ENCODE peak calls at places on chromosome 18, in eight cellular contexts. One of them, this sample, is unnamed.

GRCh38 chr18:26206488-26206887 is 19.8 kb upstream of the TAF4B start:
- DNase-seq in A549: no peak
- DNase-seq in breast epithelium: no peak
- DNase-seq in Peyer's patch: no peak
- DNase-seq in CD8-positive, alpha-beta T cell: no peak
- DNase-seq in left ventricle myocardium inferior: no peak
- DNase-seq in naive thymus-derived CD4-positive, alpha-beta T cell: no peak
- DNase-seq in HepG2: no peak
- DNase-seq in this sample: no peak

GRCh38 chr18:36718705-36719328 is 110.0 kb downstream of the TPGS2 start:
- DNase-seq in A549: no peak
- DNase-seq in breast epithelium: no peak
- DNase-seq in Peyer's patch: no peak
- DNase-seq in CD8-positive, alpha-beta T cell: no peak
- DNase-seq in left ventricle myocardium inferior: no peak
- DNase-seq in naive thymus-derived CD4-positive, alpha-beta T cell: no peak
- DNase-seq in HepG2: no peak
- DNase-seq in this sample: no peak

GRCh38 chr18:23964282-23965238 is 50.0 kb upstream of the TTC39C start:
- DNase-seq in A549: peak
- DNase-seq in breast epithelium: no peak
- DNase-seq in Peyer's patch: no peak
- DNase-seq in CD8-positive, alpha-beta T cell: peak
- DNase-seq in left ventricle myocardium inferior: no peak
- DNase-seq in naive thymus-derived CD4-positive, alpha-beta T cell: peak
- DNase-seq in HepG2: no peak
- DNase-seq in this sample: no peak

GRCh38 chr18:41372266-41372665 is 582.8 kb upstream of the PIK3C3 start:
- DNase-seq in A549: no peak
- DNase-seq in breast epithelium: no peak
- DNase-seq in Peyer's patch: no peak
- DNase-seq in CD8-positive, alpha-beta T cell: no peak
- DNase-seq in left ventricle myocardium inferior: no peak
- DNase-seq in naive thymus-derived CD4-positive, alpha-beta T cell: no peak
- DNase-seq in HepG2: no peak
- DNase-seq in this sample: no peak

GRCh38 chr18:39134255-39134654 is 1568.7 kb upstream of the CELF4 start:
- DNase-seq in A549: no peak
- DNase-seq in breast epithelium: no peak
- DNase-seq in Peyer's patch: no peak
- DNase-seq in CD8-positive, alpha-beta T cell: no peak
- DNase-seq in left ventricle myocardium inferior: no peak
- DNase-seq in naive thymus-derived CD4-positive, alpha-beta T cell: no peak
- DNase-seq in HepG2: no peak
- DNase-seq in this sample: no peak

GRCh38 chr18:65946777-65947176 is 196.0 kb downstream of the CDH7 start:
- DNase-seq in A549: no peak
- DNase-seq in breast epithelium: no peak
- DNase-seq in Peyer's patch: no peak
- DNase-seq in CD8-positive, alpha-beta T cell: no peak
- DNase-seq in left ventricle myocardium inferior: no peak
- DNase-seq in naive thymus-derived CD4-positive, alpha-beta T cell: no peak
- DNase-seq in HepG2: no peak
- DNase-seq in this sample: no peak

GRCh38 chr18:36441872-36442271 is 144.4 kb downstream of the FHOD3 start:
- DNase-seq in A549: no peak
- DNase-seq in breast epithelium: no peak
- DNase-seq in Peyer's patch: no peak
- DNase-seq in CD8-positive, alpha-beta T cell: no peak
- DNase-seq in left ventricle myocardium inferior: no peak
- DNase-seq in naive thymus-derived CD4-positive, alpha-beta T cell: no peak
- DNase-seq in HepG2: no peak
- DNase-seq in this sample: no peak

GRCh38 chr18:3983351-3983969 is 471.6 kb downstream of the DLGAP1 start:
- DNase-seq in A549: peak
- DNase-seq in breast epithelium: no peak
- DNase-seq in Peyer's patch: no peak
- DNase-seq in CD8-positive, alpha-beta T cell: no peak
- DNase-seq in left ventricle myocardium inferior: no peak
- DNase-seq in naive thymus-derived CD4-positive, alpha-beta T cell: no peak
- DNase-seq in HepG2: no peak
- DNase-seq in this sample: no peak

GRCh38 chr18:24544141-24544498 is 83.7 kb downstream of the HRH4 start:
- DNase-seq in A549: peak
- DNase-seq in breast epithelium: no peak
- DNase-seq in Peyer's patch: no peak
- DNase-seq in CD8-positive, alpha-beta T cell: no peak
- DNase-seq in left ventricle myocardium inferior: no peak
- DNase-seq in naive thymus-derived CD4-positive, alpha-beta T cell: no peak
- DNase-seq in HepG2: peak
- DNase-seq in this sample: no peak

GRCh38 chr18:48817021-48817461 is 133.7 kb downstream of the SMAD7 start:
- DNase-seq in A549: no peak
- DNase-seq in breast epithelium: no peak
- DNase-seq in Peyer's patch: peak
- DNase-seq in CD8-positive, alpha-beta T cell: no peak
- DNase-seq in left ventricle myocardium inferior: no peak
- DNase-seq in naive thymus-derived CD4-positive, alpha-beta T cell: no peak
- DNase-seq in HepG2: no peak
- DNase-seq in this sample: no peak

GRCh38 chr18:2984703-2985261 is 28.2 kb downstream of the LPIN2 start:
- DNase-seq in A549: peak
- DNase-seq in breast epithelium: no peak
- DNase-seq in Peyer's patch: peak
- DNase-seq in CD8-positive, alpha-beta T cell: no peak
- DNase-seq in left ventricle myocardium inferior: no peak
- DNase-seq in naive thymus-derived CD4-positive, alpha-beta T cell: no peak
- DNase-seq in HepG2: peak
- DNase-seq in this sample: no peak

GRCh38 chr18:79884296-79884962 is 67.0 kb downstream of the SLC66A2 start:
- DNase-seq in A549: no peak
- DNase-seq in breast epithelium: no peak
- DNase-seq in Peyer's patch: no peak
- DNase-seq in CD8-positive, alpha-beta T cell: peak
- DNase-seq in left ventricle myocardium inferior: no peak
- DNase-seq in naive thymus-derived CD4-positive, alpha-beta T cell: no peak
- DNase-seq in HepG2: no peak
- DNase-seq in this sample: no peak

GRCh38 chr18:57054891-57055290 is 92.0 kb upstream of the BOD1L2 start:
- DNase-seq in A549: no peak
- DNase-seq in breast epithelium: no peak
- DNase-seq in Peyer's patch: no peak
- DNase-seq in CD8-positive, alpha-beta T cell: no peak
- DNase-seq in left ventricle myocardium inferior: no peak
- DNase-seq in naive thymus-derived CD4-positive, alpha-beta T cell: no peak
- DNase-seq in HepG2: no peak
- DNase-seq in this sample: no peak

GRCh38 chr18:57052173-57052572 is 94.7 kb upstream of the BOD1L2 start:
- DNase-seq in A549: no peak
- DNase-seq in breast epithelium: no peak
- DNase-seq in Peyer's patch: no peak
- DNase-seq in CD8-positive, alpha-beta T cell: no peak
- DNase-seq in left ventricle myocardium inferior: no peak
- DNase-seq in naive thymus-derived CD4-positive, alpha-beta T cell: no peak
- DNase-seq in HepG2: no peak
- DNase-seq in this sample: no peak

GRCh38 chr18:57051019-57051418 is 95.9 kb upstream of the BOD1L2 start:
- DNase-seq in A549: no peak
- DNase-seq in breast epithelium: no peak
- DNase-seq in Peyer's patch: no peak
- DNase-seq in CD8-positive, alpha-beta T cell: no peak
- DNase-seq in left ventricle myocardium inferior: no peak
- DNase-seq in naive thymus-derived CD4-positive, alpha-beta T cell: no peak
- DNase-seq in HepG2: no peak
- DNase-seq in this sample: no peak

GRCh38 chr18:57051586-57052044 is 95.3 kb upstream of the BOD1L2 start:
- DNase-seq in A549: no peak
- DNase-seq in breast epithelium: no peak
- DNase-seq in Peyer's patch: peak
- DNase-seq in CD8-positive, alpha-beta T cell: no peak
- DNase-seq in left ventricle myocardium inferior: no peak
- DNase-seq in naive thymus-derived CD4-positive, alpha-beta T cell: no peak
- DNase-seq in HepG2: no peak
- DNase-seq in this sample: no peak

GRCh38 chr18:57052759-57053158 is 94.1 kb upstream of the BOD1L2 start:
- DNase-seq in A549: no peak
- DNase-seq in breast epithelium: no peak
- DNase-seq in Peyer's patch: no peak
- DNase-seq in CD8-positive, alpha-beta T cell: no peak
- DNase-seq in left ventricle myocardium inferior: no peak
- DNase-seq in naive thymus-derived CD4-positive, alpha-beta T cell: no peak
- DNase-seq in HepG2: no peak
- DNase-seq in this sample: no peak
- H3K27ac ChIP-seq in A549: no peak
- H3K27ac ChIP-seq in breast epithelium: no peak
- H3K27ac ChIP-seq in Peyer's patch: no peak
- H3K27ac ChIP-seq in CD8-positive, alpha-beta T cell: no peak
- H3K27ac ChIP-seq in left ventricle myocardium inferior: no peak
- H3K27ac ChIP-seq in naive thymus-derived CD4-positive, alpha-beta T cell: no peak
- H3K27ac ChIP-seq in HepG2: no peak
- H3K27ac ChIP-seq in this sample: no peak

DNA sequence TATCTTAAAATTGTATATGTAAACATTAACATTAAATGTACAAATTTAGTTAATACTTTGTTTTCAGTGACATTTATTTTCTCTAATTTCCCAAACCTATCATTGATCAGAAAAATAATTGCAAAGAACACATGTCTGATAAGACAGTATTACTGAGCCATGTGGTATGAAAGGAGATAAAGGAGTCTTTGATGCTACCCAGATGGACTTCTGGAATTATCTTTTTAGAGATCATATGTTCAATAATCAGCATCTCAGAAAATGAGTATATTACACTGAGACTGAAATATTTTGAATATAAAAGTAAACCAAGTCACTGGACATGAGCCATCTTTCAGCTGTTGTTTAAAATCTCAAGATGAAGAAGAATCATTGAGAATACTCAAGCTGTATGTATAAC is 153.3 kb downstream of the PHLPP1 start:
- DNase-seq in A549: no peak
- DNase-seq in breast epithelium: no peak
- DNase-seq in Peyer's patch: no peak
- DNase-seq in CD8-positive, alpha-beta T cell: no peak
- DNase-seq in left ventricle myocardium inferior: no peak
- DNase-seq in naive thymus-derived CD4-positive, alpha-beta T cell: no peak
- DNase-seq in HepG2: no peak
- DNase-seq in this sample: no peak
- H3K27ac ChIP-seq in A549: no peak
- H3K27ac ChIP-seq in breast epithelium: no peak
- H3K27ac ChIP-seq in Peyer's patch: no peak
- H3K27ac ChIP-seq in CD8-positive, alpha-beta T cell: no peak
- H3K27ac ChIP-seq in left ventricle myocardium inferior: no peak
- H3K27ac ChIP-seq in naive thymus-derived CD4-positive, alpha-beta T cell: peak
- H3K27ac ChIP-seq in HepG2: no peak
- H3K27ac ChIP-seq in this sample: peak

GRCh38 chr18:45566025-45566740 is 49.1 kb upstream of the SLC14A2 start:
- DNase-seq in A549: no peak
- DNase-seq in breast epithelium: no peak
- DNase-seq in Peyer's patch: no peak
- DNase-seq in CD8-positive, alpha-beta T cell: no peak
- DNase-seq in left ventricle myocardium inferior: peak
- DNase-seq in naive thymus-derived CD4-positive, alpha-beta T cell: no peak
- DNase-seq in HepG2: no peak
- DNase-seq in this sample: no peak

GRCh38 chr18:45560870-45561269 is 54.4 kb upstream of the SLC14A2 start:
- DNase-seq in A549: no peak
- DNase-seq in breast epithelium: no peak
- DNase-seq in Peyer's patch: no peak
- DNase-seq in CD8-positive, alpha-beta T cell: no peak
- DNase-seq in left ventricle myocardium inferior: no peak
- DNase-seq in naive thymus-derived CD4-positive, alpha-beta T cell: no peak
- DNase-seq in HepG2: no peak
- DNase-seq in this sample: no peak

GRCh38 chr18:45565280-45565970 is 49.9 kb upstream of the SLC14A2 start:
- DNase-seq in A549: no peak
- DNase-seq in breast epithelium: no peak
- DNase-seq in Peyer's patch: no peak
- DNase-seq in CD8-positive, alpha-beta T cell: no peak
- DNase-seq in left ventricle myocardium inferior: no peak
- DNase-seq in naive thymus-derived CD4-positive, alpha-beta T cell: no peak
- DNase-seq in HepG2: no peak
- DNase-seq in this sample: no peak

GRCh38 chr18:45559258-45559657 is 56.0 kb upstream of the SLC14A2 start:
- DNase-seq in A549: no peak
- DNase-seq in breast epithelium: no peak
- DNase-seq in Peyer's patch: no peak
- DNase-seq in CD8-positive, alpha-beta T cell: no peak
- DNase-seq in left ventricle myocardium inferior: no peak
- DNase-seq in naive thymus-derived CD4-positive, alpha-beta T cell: no peak
- DNase-seq in HepG2: no peak
- DNase-seq in this sample: no peak

GRCh38 chr18:45562567-45563479 is 52.5 kb upstream of the SLC14A2 start:
- DNase-seq in A549: no peak
- DNase-seq in breast epithelium: no peak
- DNase-seq in Peyer's patch: no peak
- DNase-seq in CD8-positive, alpha-beta T cell: no peak
- DNase-seq in left ventricle myocardium inferior: peak
- DNase-seq in naive thymus-derived CD4-positive, alpha-beta T cell: no peak
- DNase-seq in HepG2: no peak
- DNase-seq in this sample: no peak
- H3K27ac ChIP-seq in A549: no peak
- H3K27ac ChIP-seq in breast epithelium: peak
- H3K27ac ChIP-seq in Peyer's patch: peak
- H3K27ac ChIP-seq in CD8-positive, alpha-beta T cell: no peak
- H3K27ac ChIP-seq in left ventricle myocardium inferior: peak
- H3K27ac ChIP-seq in naive thymus-derived CD4-positive, alpha-beta T cell: no peak
- H3K27ac ChIP-seq in HepG2: no peak
- H3K27ac ChIP-seq in this sample: no peak

GRCh38 chr18:62662799-62663173 is 52.6 kb upstream of the PHLPP1 start:
- DNase-seq in A549: no peak
- DNase-seq in breast epithelium: no peak
- DNase-seq in Peyer's patch: no peak
- DNase-seq in CD8-positive, alpha-beta T cell: no peak
- DNase-seq in left ventricle myocardium inferior: no peak
- DNase-seq in naive thymus-derived CD4-positive, alpha-beta T cell: no peak
- DNase-seq in HepG2: no peak
- DNase-seq in this sample: no peak
- H3K27ac ChIP-seq in A549: no peak
- H3K27ac ChIP-seq in breast epithelium: no peak
- H3K27ac ChIP-seq in Peyer's patch: no peak
- H3K27ac ChIP-seq in CD8-positive, alpha-beta T cell: no peak
- H3K27ac ChIP-seq in left ventricle myocardium inferior: peak
- H3K27ac ChIP-seq in naive thymus-derived CD4-positive, alpha-beta T cell: no peak
- H3K27ac ChIP-seq in HepG2: no peak
- H3K27ac ChIP-seq in this sample: no peak

DNA sequence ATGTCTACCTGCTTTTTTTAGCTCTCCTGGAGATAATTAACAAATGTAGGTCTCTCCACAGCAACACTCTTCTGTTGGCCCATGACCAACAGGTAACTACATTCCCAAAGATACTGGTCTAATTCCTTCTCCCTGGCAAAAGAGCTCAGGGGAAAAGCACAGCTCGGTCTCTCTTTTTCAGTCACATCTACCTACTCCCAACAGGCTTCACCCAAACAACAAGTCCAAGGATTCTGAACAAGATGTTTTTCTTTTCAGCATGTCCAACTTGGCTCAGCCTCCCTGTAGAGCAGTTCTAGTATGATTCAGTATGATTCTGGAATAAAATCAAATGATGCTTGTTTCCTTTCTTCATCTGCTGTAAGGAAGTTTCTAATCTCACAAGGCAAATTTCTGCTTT is 1704.8 kb upstream of the PIK3C3 start:
- DNase-seq in A549: no peak
- DNase-seq in breast epithelium: no peak
- DNase-seq in Peyer's patch: no peak
- DNase-seq in CD8-positive, alpha-beta T cell: no peak
- DNase-seq in left ventricle myocardium inferior: no peak
- DNase-seq in naive thymus-derived CD4-positive, alpha-beta T cell: no peak
- DNase-seq in HepG2: no peak
- DNase-seq in this sample: no peak
- H3K27ac ChIP-seq in A549: no peak
- H3K27ac ChIP-seq in breast epithelium: no peak
- H3K27ac ChIP-seq in Peyer's patch: no peak
- H3K27ac ChIP-seq in CD8-positive, alpha-beta T cell: no peak
- H3K27ac ChIP-seq in left ventricle myocardium inferior: no peak
- H3K27ac ChIP-seq in naive thymus-derived CD4-positive, alpha-beta T cell: no peak
- H3K27ac ChIP-seq in HepG2: no peak
- H3K27ac ChIP-seq in this sample: no peak